ENCODE peak calls at places on chromosomes 3 and 15, in five cellular contexts. One of them, this sample, is unnamed.
A peak's percentile ranks its signal among the peaks of the same experiment; 100 is the strongest.

GRCh38 chr15:62758126-62758951 is 284.2 kb upstream of the TPM1 start:
- DNase-seq in effector memory CD4-positive, alpha-beta T cell: no peak
- DNase-seq in ELR: peak; percentile 84
- DNase-seq in RWPE1: peak; percentile 82
- DNase-seq in endodermal cell: no peak
- DNase-seq in this sample: peak; percentile 22

GRCh38 chr3:183909030-183909600 is 24.4 kb upstream of the PARL start:
- DNase-seq in effector memory CD4-positive, alpha-beta T cell: no peak
- DNase-seq in RWPE1: no peak
- DNase-seq in endodermal cell: peak; percentile 57
- DNase-seq in ELR: no peak
- DNase-seq in this sample: no peak

GRCh38 chr3:149717391-149718056 is 34.8 kb downstream of the COMMD2 start:
- DNase-seq in endodermal cell: peak; percentile 73
- DNase-seq in effector memory CD4-positive, alpha-beta T cell: no peak
- DNase-seq in RWPE1: peak; percentile 53
- DNase-seq in ELR: peak; percentile 85
- DNase-seq in this sample: peak; percentile 84

GRCh38 chr3:42182555-42182954 is 83.4 kb downstream of the CCK start:
- DNase-seq in ELR: no peak
- DNase-seq in effector memory CD4-positive, alpha-beta T cell: no peak
- DNase-seq in RWPE1: no peak
- DNase-seq in endodermal cell: no peak
- DNase-seq in this sample: no peak

GRCh38 chr3:127195417-127195816 is 2.5 kb downstream of the PRR23E start:
- DNase-seq in endodermal cell: no peak
- DNase-seq in ELR: no peak
- DNase-seq in RWPE1: no peak
- DNase-seq in effector memory CD4-positive, alpha-beta T cell: no peak
- DNase-seq in this sample: no peak

GRCh38 chr15:70061086-70061370 is 36.7 kb downstream of the TLE3 start:
- DNase-seq in effector memory CD4-positive, alpha-beta T cell: no peak
- DNase-seq in ELR: no peak
- DNase-seq in endodermal cell: no peak
- DNase-seq in RWPE1: no peak
- DNase-seq in this sample: no peak

GRCh38 chr3:52456169-52456799 is 880 bp downstream of the NISCH start:
- DNase-seq in effector memory CD4-positive, alpha-beta T cell: no peak
- DNase-seq in ELR: peak; percentile 24
- DNase-seq in RWPE1: peak; percentile 17
- DNase-seq in endodermal cell: peak; percentile 67
- DNase-seq in this sample: peak; percentile 29

GRCh38 chr3:186567072-186567921 is at the start of gene TBCCD1:
- DNase-seq in effector memory CD4-positive, alpha-beta T cell: peak; percentile 89
- DNase-seq in endodermal cell: peak; percentile 99
- DNase-seq in ELR: peak; percentile 83
- DNase-seq in RWPE1: peak; percentile 90
- DNase-seq in this sample: peak; percentile 96

GRCh38 chr3:65878831-65879230 is 159.9 kb downstream of the MAGI1 start:
- DNase-seq in effector memory CD4-positive, alpha-beta T cell: no peak
- DNase-seq in endodermal cell: peak; percentile 82
- DNase-seq in RWPE1: no peak
- DNase-seq in ELR: no peak
- DNase-seq in this sample: no peak

GRCh38 chr3:183281126-183281797 is 28.2 kb downstream of the B3GNT5 start:
- DNase-seq in effector memory CD4-positive, alpha-beta T cell: no peak
- DNase-seq in ELR: no peak
- DNase-seq in endodermal cell: no peak
- DNase-seq in RWPE1: no peak
- DNase-seq in this sample: no peak

GRCh38 chr15:77546870-77547269 is 85.8 kb downstream of the LINGO1 start:
- DNase-seq in RWPE1: no peak
- DNase-seq in effector memory CD4-positive, alpha-beta T cell: no peak
- DNase-seq in ELR: no peak
- DNase-seq in endodermal cell: no peak
- DNase-seq in this sample: no peak

GRCh38 chr3:52487050-52487787 is 7.9 kb upstream of the STAB1 start:
- DNase-seq in ELR: no peak
- DNase-seq in effector memory CD4-positive, alpha-beta T cell: no peak
- DNase-seq in endodermal cell: no peak
- DNase-seq in RWPE1: no peak
- DNase-seq in this sample: no peak

GRCh38 chr3:187567026-187567425 is 103.2 kb downstream of the SST start:
- DNase-seq in endodermal cell: no peak
- DNase-seq in effector memory CD4-positive, alpha-beta T cell: no peak
- DNase-seq in ELR: no peak
- DNase-seq in RWPE1: no peak
- DNase-seq in this sample: no peak

GRCh38 chr3:194069421-194070219 is 66.3 kb upstream of the HES1 start:
- DNase-seq in endodermal cell: no peak
- DNase-seq in ELR: peak; percentile 48
- DNase-seq in RWPE1: no peak
- DNase-seq in effector memory CD4-positive, alpha-beta T cell: no peak
- DNase-seq in this sample: peak; percentile 81

GRCh38 chr15:77185242-77185785 is 114.4 kb upstream of the TSPAN3 start:
- DNase-seq in ELR: no peak
- DNase-seq in effector memory CD4-positive, alpha-beta T cell: no peak
- DNase-seq in RWPE1: no peak
- DNase-seq in endodermal cell: no peak
- DNase-seq in this sample: no peak